ENCODE peak calls at places on chromosomes 7 and 10, in six cellular contexts. D, C, S, L, T and O are unnamed samples.

GRCh38 chr10:131681122-131681521 is 219.7 kb upstream of the PPP2R2D start:
- DNase-seq in T (no peak), S (no peak), L (no peak), C (no peak), D (no peak), O (no peak)

GRCh38 chr10:15748137-15748536 is 28.4 kb upstream of the ITGA8 start:
- DNase-seq in D (no peak), T (no peak), S (no peak), C (no peak), L (no peak), O (no peak)

GRCh38 chr7:71145906-71146901 is 14.3 kb downstream of the GALNT17 start:
- DNase-seq in C (no peak), D (no peak), T (no peak), L (no peak), S (no peak), O (no peak)

GRCh38 chr7:50653116-50653854 is 88.1 kb upstream of the DDC start:
- DNase-seq in C (no peak), L (peak; percentile 8), T (peak; percentile 41), D (peak; percentile 48), S (peak; percentile 90), O (no peak)

GRCh38 chr10:21637795-21638194 is 103.8 kb downstream of the MLLT10 start:
- DNase-seq in L (no peak), D (no peak), T (no peak), S (no peak), C (no peak), O (no peak)

GRCh38 chr7:18125536-18125935 is 97.9 kb upstream of the PRPS1L1 start:
- DNase-seq in L (no peak), S (no peak), C (no peak), D (no peak), T (no peak), O (no peak)

GRCh38 chr10:84221916-84222315 is 3.4 kb downstream of the LRIT2 start:
- DNase-seq in S (no peak), D (no peak), T (no peak), C (no peak), L (no peak), O (no peak)

GRCh38 chr7:78095549-78095948 is 297.0 kb downstream of the PHTF2 start:
- DNase-seq in L (no peak), C (no peak), D (no peak), S (no peak), T (no peak), O (no peak)

GRCh38 chr7:121181357-121181756 is 147.4 kb upstream of the WNT16 start:
- DNase-seq in C (no peak), L (no peak), T (no peak), D (no peak), S (no peak), O (no peak)

GRCh38 chr7:101696-102376 is 90.5 kb upstream of the FAM20C start:
- DNase-seq in D (no peak), S (no peak), L (no peak), C (no peak), T (peak; percentile 19), O (no peak)

GRCh38 chr7:137130751-137131158 is 212.8 kb downstream of the PTN start:
- DNase-seq in D (no peak), T (no peak), C (no peak), S (no peak), L (peak; percentile 21), O (no peak)

GRCh38 chr10:52027055-52027454 is 287.0 kb upstream of the DKK1 start:
- DNase-seq in L (no peak), D (no peak), C (no peak), T (no peak), S (no peak), O (no peak)

GRCh38 chr10:7383442-7383841 is 27.4 kb downstream of the SFMBT2 start:
- DNase-seq in T (no peak), S (no peak), L (no peak), C (no peak), D (no peak), O (no peak)

GRCh38 chr7:73683056-73683915 is at the start of the genes BUD23 and DNAJC30:
- DNase-seq in C (peak; percentile 93), L (peak; percentile 91), S (peak; percentile 99), D (peak; percentile 98), T (peak; percentile 98), O (peak; percentile 96)
- TF ChIP-seq EP300 in C (no peak), L (no peak), S (no peak), D (peak; percentile 86), T (no peak), O (no peak)

GRCh38 chr10:69382382-69383117 is 34.2 kb downstream of the TACR2 start:
- DNase-seq in L (no peak), C (no peak), T (no peak), D (no peak), S (no peak), O (no peak)

GRCh38 chr10:69383485-69384089 is 33.1 kb downstream of the TACR2 start:
- DNase-seq in S (no peak), L (peak; percentile 13), T (no peak), C (no peak), D (no peak), O (no peak)

GRCh38 chr10:69385454-69386350 is 31.0 kb downstream of the TACR2 start:
- DNase-seq in D (no peak), C (no peak), S (no peak), T (no peak), L (peak; percentile 16), O (no peak)

GRCh38 chr10:69387500-69387899 is 29.2 kb downstream of the TACR2 start:
- DNase-seq in S (no peak), L (no peak), D (no peak), C (no peak), T (no peak), O (no peak)

DNA sequence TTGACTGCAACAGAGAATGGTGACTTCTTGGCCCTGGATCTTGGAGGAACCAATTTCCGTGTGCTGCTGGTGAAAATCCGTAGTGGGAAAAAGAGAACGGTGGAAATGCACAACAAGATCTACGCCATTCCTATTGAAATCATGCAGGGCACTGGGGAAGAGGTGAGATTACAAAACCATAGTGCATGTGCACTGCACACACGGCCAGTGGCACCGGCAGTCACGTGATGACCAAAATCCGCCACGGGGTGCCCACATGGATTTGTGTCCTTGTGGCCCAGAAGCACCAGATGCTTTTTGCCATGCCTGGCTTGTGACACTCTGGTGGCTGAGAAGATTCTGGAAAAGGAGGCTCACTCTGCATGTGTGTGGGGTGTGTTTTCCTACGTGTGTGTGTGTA is 32.4 kb downstream of the TACR2 start:
- DNase-seq in D (no peak), L (no peak), S (no peak), C (no peak), T (no peak), O (no peak)
- H3K27ac ChIP-seq in D (no peak overlapping the region), L (no peak overlapping the region), S (no peak overlapping the region), C (no peak overlapping the region), T (no peak overlapping the region), O (no peak overlapping the region)

DNA sequence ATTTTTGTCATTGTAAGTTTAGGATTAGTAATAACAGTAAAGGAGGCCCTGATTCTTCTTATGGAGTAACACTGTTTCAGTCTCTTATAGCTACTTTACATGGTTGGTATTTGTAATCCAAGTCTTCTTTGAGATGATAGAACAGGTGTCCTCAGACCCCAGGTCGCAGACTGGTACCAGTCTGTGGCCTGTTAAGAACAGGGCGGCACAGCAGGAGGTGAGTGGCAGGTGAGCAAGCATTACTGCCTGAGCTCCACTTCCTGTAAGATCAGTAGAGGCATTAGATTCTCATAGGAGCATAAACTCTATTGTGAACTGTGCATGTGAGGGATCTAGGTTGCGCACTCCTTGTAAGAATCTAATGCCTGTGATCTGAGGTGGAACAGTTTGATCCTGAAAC is 77.3 kb downstream of the STK31 start:
- DNase-seq in D (no peak), S (no peak), T (no peak), L (no peak), C (no peak), O (no peak)
- TF ChIP-seq EP300 in D (no peak), S (no peak), T (no peak), L (no peak), C (no peak), O (no peak)

GRCh38 chr10:109979215-109979614 is 28.6 kb upstream of the ADD3 start:
- DNase-seq in T (no peak), S (no peak), C (no peak), D (no peak), L (no peak), O (no peak)
- H3K27ac ChIP-seq in T (no peak overlapping the region), S (peak overlapping the region; percentile 4), C (no peak overlapping the region), D (peak overlapping the region; percentile 46), L (no peak overlapping the region), O (no peak overlapping the region)